ENCODE peak calls at places on chromosomes 6 and 20, in four cellular contexts. One of them, this sample, is unnamed.

GRCh38 chr6:6131492-6132109 is 124.9 kb upstream of the NRN1 start:
- DNase-seq in ELF-1: peak; percentile 46
- DNase-seq in naive thymus-derived CD8-positive, alpha-beta T cell: no peak
- DNase-seq in SK-MEL-5: peak; percentile 93
- DNase-seq in this sample: peak; percentile 8

GRCh38 chr20:21554376-21554890 is 40.6 kb upstream of the NKX2-2 start:
- DNase-seq in naive thymus-derived CD8-positive, alpha-beta T cell: no peak
- DNase-seq in ELF-1: no peak
- DNase-seq in SK-MEL-5: no peak
- DNase-seq in this sample: no peak

GRCh38 chr20:18983796-18984195 is 170.2 kb downstream of the SCP2D1 start:
- DNase-seq in naive thymus-derived CD8-positive, alpha-beta T cell: no peak
- DNase-seq in SK-MEL-5: no peak
- DNase-seq in ELF-1: no peak
- DNase-seq in this sample: no peak

GRCh38 chr6:30364591-30364990 is 19.6 kb downstream of the RPP21 start:
- DNase-seq in SK-MEL-5: peak; percentile 8
- DNase-seq in naive thymus-derived CD8-positive, alpha-beta T cell: no peak
- DNase-seq in ELF-1: no peak
- DNase-seq in this sample: no peak

GRCh38 chr20:31909253-31910070 is 39.0 kb downstream of the TTLL9 start:
- DNase-seq in naive thymus-derived CD8-positive, alpha-beta T cell: no peak
- DNase-seq in SK-MEL-5: no peak
- DNase-seq in ELF-1: no peak
- DNase-seq in this sample: no peak

GRCh38 chr6:129432738-129433137 is 277.2 kb downstream of the ARHGAP18 start:
- DNase-seq in naive thymus-derived CD8-positive, alpha-beta T cell: no peak
- DNase-seq in SK-MEL-5: peak; percentile 13
- DNase-seq in ELF-1: no peak
- DNase-seq in this sample: no peak

GRCh38 chr20:54068966-54069365 is 1.4 kb downstream of the BCAS1 start:
- DNase-seq in ELF-1: no peak
- DNase-seq in naive thymus-derived CD8-positive, alpha-beta T cell: no peak
- DNase-seq in SK-MEL-5: no peak
- DNase-seq in this sample: no peak

GRCh38 chr6:30213654-30213998 is 420 bp upstream of the TRIM26 start:
- DNase-seq in ELF-1: no peak
- DNase-seq in SK-MEL-5: no peak
- DNase-seq in naive thymus-derived CD8-positive, alpha-beta T cell: no peak
- DNase-seq in this sample: no peak

GRCh38 chr20:23334111-23334510 is 16.5 kb upstream of the NXT1 start:
- DNase-seq in naive thymus-derived CD8-positive, alpha-beta T cell: no peak
- DNase-seq in ELF-1: no peak
- DNase-seq in SK-MEL-5: no peak
- DNase-seq in this sample: no peak

GRCh38 chr6:52538921-52539354 is 37.9 kb downstream of the TRAM2 start:
- DNase-seq in ELF-1: no peak
- DNase-seq in naive thymus-derived CD8-positive, alpha-beta T cell: no peak
- DNase-seq in SK-MEL-5: no peak
- DNase-seq in this sample: no peak

GRCh38 chr6:15823838-15824414 is 161.1 kb upstream of the DTNBP1 start:
- DNase-seq in SK-MEL-5: no peak
- DNase-seq in naive thymus-derived CD8-positive, alpha-beta T cell: no peak
- DNase-seq in ELF-1: no peak
- DNase-seq in this sample: no peak

GRCh38 chr20:52826321-52826720 is 145.8 kb upstream of the TSHZ2 start:
- DNase-seq in ELF-1: no peak
- DNase-seq in SK-MEL-5: no peak
- DNase-seq in naive thymus-derived CD8-positive, alpha-beta T cell: no peak
- DNase-seq in this sample: no peak

GRCh38 chr20:58237318-58238182 is 9.1 kb upstream of the ANKRD60 start:
- DNase-seq in naive thymus-derived CD8-positive, alpha-beta T cell: no peak
- DNase-seq in ELF-1: no peak
- DNase-seq in SK-MEL-5: no peak
- DNase-seq in this sample: no peak

GRCh38 chr6:83770910-83771309 is 62.0 kb upstream of the SNAP91 start:
- DNase-seq in SK-MEL-5: no peak
- DNase-seq in naive thymus-derived CD8-positive, alpha-beta T cell: no peak
- DNase-seq in ELF-1: no peak
- DNase-seq in this sample: no peak